ENCODE peak calls at places on chromosomes 6 and 20, in seven cellular contexts. One of them, this sample, is unnamed.

GRCh38 chr20:58450259-58450658 is 61.2 kb downstream of the VAPB start:
- DNase-seq in heart right ventricle: no peak
- DNase-seq in mammary epithelial cell: no peak
- DNase-seq in AG04450: no peak
- DNase-seq in MCF 10A: no peak
- DNase-seq in right atrium auricular region: no peak
- DNase-seq in GM10248: peak
- DNase-seq in this sample: no peak

GRCh38 chr20:3670945-3671344 is 7.7 kb upstream of the GFRA4 start:
- DNase-seq in mammary epithelial cell: no peak
- DNase-seq in GM10248: no peak
- DNase-seq in right atrium auricular region: no peak
- DNase-seq in AG04450: no peak
- DNase-seq in MCF 10A: no peak
- DNase-seq in heart right ventricle: no peak
- DNase-seq in this sample: no peak

GRCh38 chr6:151805286-151805840 is 2.1 kb upstream of the ESR1 start:
- DNase-seq in GM10248: no peak
- DNase-seq in mammary epithelial cell: no peak
- DNase-seq in MCF 10A: no peak
- DNase-seq in heart right ventricle: no peak
- DNase-seq in right atrium auricular region: no peak
- DNase-seq in AG04450: no peak
- DNase-seq in this sample: no peak

GRCh38 chr20:48812600-48813445 is 15.0 kb downstream of the PREX1 start:
- DNase-seq in heart right ventricle: no peak
- DNase-seq in MCF 10A: no peak
- DNase-seq in right atrium auricular region: no peak
- DNase-seq in mammary epithelial cell: no peak
- DNase-seq in AG04450: no peak
- DNase-seq in GM10248: no peak
- DNase-seq in this sample: no peak

GRCh38 chr20:25052255-25053206 is 5.4 kb downstream of the ACSS1 start:
- DNase-seq in GM10248: peak
- DNase-seq in right atrium auricular region: no peak
- DNase-seq in heart right ventricle: no peak
- DNase-seq in MCF 10A: peak
- DNase-seq in AG04450: no peak
- DNase-seq in mammary epithelial cell: no peak
- DNase-seq in this sample: no peak

GRCh38 chr20:59603727-59604608 is at the start of gene PHACTR3:
- DNase-seq in AG04450: no peak
- DNase-seq in right atrium auricular region: no peak
- DNase-seq in mammary epithelial cell: no peak
- DNase-seq in heart right ventricle: no peak
- DNase-seq in MCF 10A: no peak
- DNase-seq in GM10248: no peak
- DNase-seq in this sample: no peak

GRCh38 chr6:85390105-85390728 is 59.7 kb upstream of the NT5E start:
- DNase-seq in mammary epithelial cell: no peak
- DNase-seq in GM10248: no peak
- DNase-seq in AG04450: no peak
- DNase-seq in heart right ventricle: no peak
- DNase-seq in right atrium auricular region: no peak
- DNase-seq in MCF 10A: no peak
- DNase-seq in this sample: no peak

GRCh38 chr6:33126101-33126714 is 50.4 kb downstream of the HLA-DPB1 start:
- DNase-seq in right atrium auricular region: peak
- DNase-seq in GM10248: peak
- DNase-seq in mammary epithelial cell: peak
- DNase-seq in heart right ventricle: peak
- DNase-seq in MCF 10A: peak
- DNase-seq in AG04450: no peak
- DNase-seq in this sample: peak

GRCh38 chr6:7438011-7438410 is 48.4 kb downstream of the RIOK1 start:
- DNase-seq in MCF 10A: no peak
- DNase-seq in GM10248: no peak
- DNase-seq in mammary epithelial cell: no peak
- DNase-seq in right atrium auricular region: no peak
- DNase-seq in AG04450: no peak
- DNase-seq in heart right ventricle: no peak
- DNase-seq in this sample: no peak

GRCh38 chr20:9454781-9455180 is 59.6 kb upstream of the LAMP5 start:
- DNase-seq in MCF 10A: peak
- DNase-seq in GM10248: no peak
- DNase-seq in mammary epithelial cell: no peak
- DNase-seq in heart right ventricle: no peak
- DNase-seq in AG04450: no peak
- DNase-seq in right atrium auricular region: no peak
- DNase-seq in this sample: no peak
- TF ChIP-seq CTCF in MCF 10A: no peak
- TF ChIP-seq CTCF in GM10248: no peak
- TF ChIP-seq CTCF in mammary epithelial cell: no peak
- TF ChIP-seq CTCF in heart right ventricle: no peak
- TF ChIP-seq CTCF in AG04450: no peak
- TF ChIP-seq CTCF in right atrium auricular region: no peak
- TF ChIP-seq CTCF in this sample: no peak

GRCh38 chr6:142868917-142869316 is 76.1 kb downstream of the HIVEP2 start:
- DNase-seq in GM10248: no peak
- DNase-seq in heart right ventricle: no peak
- DNase-seq in MCF 10A: no peak
- DNase-seq in right atrium auricular region: no peak
- DNase-seq in mammary epithelial cell: no peak
- DNase-seq in AG04450: no peak
- DNase-seq in this sample: no peak

GRCh38 chr6:142870787-142871371 is 74.1 kb downstream of the HIVEP2 start:
- DNase-seq in right atrium auricular region: no peak
- DNase-seq in heart right ventricle: no peak
- DNase-seq in MCF 10A: no peak
- DNase-seq in GM10248: no peak
- DNase-seq in AG04450: no peak
- DNase-seq in mammary epithelial cell: no peak
- DNase-seq in this sample: no peak

GRCh38 chr6:142871910-142872331 is 73.1 kb downstream of the HIVEP2 start:
- DNase-seq in heart right ventricle: peak
- DNase-seq in mammary epithelial cell: peak
- DNase-seq in MCF 10A: peak
- DNase-seq in AG04450: peak
- DNase-seq in GM10248: peak
- DNase-seq in right atrium auricular region: peak
- DNase-seq in this sample: no peak

GRCh38 chr6:142867355-142867801 is 77.6 kb downstream of the HIVEP2 start:
- DNase-seq in right atrium auricular region: no peak
- DNase-seq in MCF 10A: no peak
- DNase-seq in mammary epithelial cell: no peak
- DNase-seq in heart right ventricle: no peak
- DNase-seq in AG04450: no peak
- DNase-seq in GM10248: no peak
- DNase-seq in this sample: no peak

DNA sequence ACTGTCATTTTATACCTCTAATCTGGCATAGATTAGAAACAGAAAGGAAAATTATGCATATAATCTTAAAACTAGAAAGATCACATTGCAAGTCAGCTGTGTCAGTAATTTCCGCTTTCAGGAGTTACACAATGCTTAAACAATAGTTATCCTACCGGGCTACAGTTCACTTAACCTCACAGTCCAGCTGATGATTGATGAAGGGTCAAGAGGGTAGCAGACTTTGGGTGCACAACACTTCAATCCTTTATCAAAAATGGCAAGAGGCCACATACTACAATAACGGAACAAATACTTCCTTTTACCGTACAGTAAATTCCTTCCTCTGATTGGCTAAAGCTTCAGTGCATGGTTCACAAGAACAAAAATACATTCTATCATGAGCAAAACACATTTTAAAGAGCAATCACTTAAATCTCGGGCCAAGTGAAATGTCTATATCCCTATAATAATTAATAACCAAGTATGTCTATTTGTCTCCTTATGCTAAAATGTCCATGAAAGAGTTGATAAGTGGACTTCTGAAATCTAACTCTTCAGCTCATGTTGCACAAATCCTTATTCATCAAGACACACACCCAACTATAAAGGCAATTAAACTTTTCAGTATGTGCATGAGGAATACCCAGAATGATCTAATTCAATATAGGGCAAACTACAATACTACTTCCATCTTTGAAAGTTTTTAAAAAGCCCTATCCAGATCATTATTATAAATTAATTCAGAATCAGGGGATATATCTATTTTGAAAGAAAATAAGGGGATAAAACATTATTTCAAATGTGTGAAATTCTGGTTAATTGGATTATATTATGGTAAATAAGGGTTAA is 76.8 kb downstream of the HIVEP2 start:
- DNase-seq in heart right ventricle: no peak
- DNase-seq in MCF 10A: no peak
- DNase-seq in AG04450: no peak
- DNase-seq in right atrium auricular region: no peak
- DNase-seq in mammary epithelial cell: no peak
- DNase-seq in GM10248: no peak
- DNase-seq in this sample: no peak
- TF ChIP-seq CTCF in heart right ventricle: no peak
- TF ChIP-seq CTCF in MCF 10A: no peak
- TF ChIP-seq CTCF in AG04450: no peak
- TF ChIP-seq CTCF in right atrium auricular region: no peak
- TF ChIP-seq CTCF in mammary epithelial cell: no peak
- TF ChIP-seq CTCF in GM10248: no peak
- TF ChIP-seq CTCF in this sample: no peak

GRCh38 chr20:23090147-23090546 is 4.0 kb upstream of the CD93 start:
- DNase-seq in right atrium auricular region: no peak
- DNase-seq in MCF 10A: no peak
- DNase-seq in AG04450: no peak
- DNase-seq in GM10248: no peak
- DNase-seq in mammary epithelial cell: no peak
- DNase-seq in heart right ventricle: no peak
- DNase-seq in this sample: no peak
- TF ChIP-seq CTCF in right atrium auricular region: no peak
- TF ChIP-seq CTCF in MCF 10A: no peak
- TF ChIP-seq CTCF in AG04450: no peak
- TF ChIP-seq CTCF in GM10248: no peak
- TF ChIP-seq CTCF in mammary epithelial cell: no peak
- TF ChIP-seq CTCF in heart right ventricle: no peak
- TF ChIP-seq CTCF in this sample: no peak

DNA sequence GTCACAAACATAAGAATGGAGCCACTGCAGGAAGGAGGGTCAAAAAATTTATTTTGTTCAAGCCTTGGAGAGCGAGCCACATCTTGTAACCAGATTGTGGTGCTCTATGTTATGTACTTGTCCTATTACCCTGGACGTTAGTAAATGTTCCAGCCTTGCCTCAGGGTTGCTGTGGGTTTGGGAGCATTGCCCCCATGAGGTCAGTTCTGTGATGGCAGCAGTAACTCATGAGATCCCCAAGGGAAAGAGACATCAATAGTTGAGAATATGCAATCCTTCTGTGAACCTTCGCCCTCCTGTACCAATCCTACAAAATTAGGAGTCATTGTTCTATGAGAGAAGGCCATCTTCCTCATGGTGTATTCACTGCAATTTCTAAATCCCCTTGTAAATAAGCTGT is 16.4 kb upstream of the CFAP206 start:
- DNase-seq in MCF 10A: peak
- DNase-seq in right atrium auricular region: no peak
- DNase-seq in AG04450: no peak
- DNase-seq in GM10248: peak
- DNase-seq in heart right ventricle: no peak
- DNase-seq in mammary epithelial cell: peak
- DNase-seq in this sample: peak
- TF ChIP-seq CTCF in MCF 10A: peak
- TF ChIP-seq CTCF in right atrium auricular region: no peak
- TF ChIP-seq CTCF in AG04450: peak
- TF ChIP-seq CTCF in GM10248: peak
- TF ChIP-seq CTCF in heart right ventricle: peak
- TF ChIP-seq CTCF in mammary epithelial cell: peak
- TF ChIP-seq CTCF in this sample: peak

This sample was measured in OCI-LY7.